ENCODE peak calls at places on chromosomes 7 and 10, in eight cellular contexts. Z, Y, A, N, S, F, R and E are unnamed samples.

GRCh38 chr7:155007947-155008346 is 5.0 kb upstream of the PAXIP1 start:
- DNase-seq in Z (no peak), Y (no peak), A (no peak), N (no peak), S (no peak), F (peak; percentile 42), R (peak; percentile 15), E (no peak)

GRCh38 chr7:151382079-151382885 is 27.6 kb downstream of the WDR86 start:
- DNase-seq in Z (no peak), Y (no peak), A (peak; percentile 74), N (no peak), S (no peak), F (no peak), R (no peak), E (no peak)

GRCh38 chr10:75350791-75351190 is 50.8 kb downstream of the ZNF503 start:
- DNase-seq in Z (no peak), Y (no peak), A (no peak), N (peak; percentile 47), S (peak; percentile 52), F (peak; percentile 88), R (no peak), E (no peak)

GRCh38 chr10:5538446-5538845 is 13.7 kb downstream of the CALML3 start:
- DNase-seq in Z (no peak), Y (no peak), A (peak; percentile 4), N (peak; percentile 68), S (peak; percentile 61), F (no peak), R (no peak), E (no peak)

GRCh38 chr10:71776528-71776927 is 3.2 kb upstream of the VSIR start:
- DNase-seq in Z (no peak), Y (no peak), A (no peak), N (no peak), S (no peak), F (no peak), R (no peak), E (no peak)

GRCh38 chr10:119608316-119609155 is 11.8 kb upstream of the TIAL1 start:
- DNase-seq in Z (peak; percentile 7), Y (no peak), A (peak; percentile 71), N (peak; percentile 32), S (peak; percentile 30), F (peak; percentile 57), R (peak; percentile 52), E (peak; percentile 43)

GRCh38 chr10:75547391-75548298 is 116.2 kb downstream of the LRMDA start:
- DNase-seq in Z (no peak), Y (no peak), A (no peak), N (peak; percentile 79), S (peak; percentile 73), F (peak; percentile 75), R (no peak), E (no peak)

GRCh38 chr7:98399903-98400537 is 870 bp downstream of the BAIAP2L1 start:
- DNase-seq in Z (no peak), Y (no peak), A (no peak), N (peak; percentile 53), S (peak; percentile 7), F (peak; percentile 58), R (no peak), E (no peak)

GRCh38 chr7:125516194-125516593 is 586.6 kb upstream of the POT1 start:
- DNase-seq in Z (no peak), Y (no peak), A (no peak), N (no peak), S (no peak), F (no peak), R (no peak), E (no peak)

GRCh38 chr7:771241-772004 is 44.3 kb upstream of the PRKAR1B start:
- DNase-seq in Z (no peak), Y (no peak), A (no peak), N (peak; percentile 69), S (peak; percentile 27), F (no peak), R (no peak), E (peak; percentile 67)

GRCh38 chr10:33661580-33662269 is 327.3 kb upstream of the NRP1 start:
- DNase-seq in Z (no peak), Y (peak; percentile 77), A (no peak), N (peak; percentile 53), S (peak; percentile 36), F (no peak), R (peak; percentile 45), E (peak; percentile 83)

GRCh38 chr7:148442933-148443332 is 147.6 kb upstream of the C7orf33 start:
- DNase-seq in Z (no peak), Y (no peak), A (no peak), N (no peak), S (no peak), F (no peak), R (no peak), E (no peak)

GRCh38 chr10:83301732-83302131 is 837.6 kb upstream of the GHITM start:
- DNase-seq in Z (no peak), Y (no peak), A (no peak), N (no peak), S (no peak), F (no peak), R (no peak), E (no peak)

GRCh38 chr10:6721480-6721879 is 141.4 kb upstream of the PRKCQ start:
- DNase-seq in Z (no peak), Y (no peak), A (no peak), N (peak; percentile 92), S (peak; percentile 86), F (peak; percentile 48), R (no peak), E (peak; percentile 41)

GRCh38 chr7:130351664-130352015 is 7.0 kb downstream of the CPA5 start:
- DNase-seq in Z (no peak), Y (no peak), A (no peak), N (no peak), S (no peak), F (no peak), R (no peak), E (no peak)

GRCh38 chr7:116601426-116601825 is 70.6 kb upstream of the MET start:
- DNase-seq in Z (no peak), Y (no peak), A (no peak), N (no peak), S (no peak), F (no peak), R (no peak), E (no peak)

GRCh38 chr10:91576096-91576545 is 56.8 kb downstream of the PPP1R3C start:
- DNase-seq in Z (no peak), Y (no peak), A (no peak), N (no peak), S (peak; percentile 34), F (no peak), R (no peak), E (no peak)

GRCh38 chr10:87850742-87851205 is 12.6 kb downstream of the KLLN start:
- DNase-seq in Z (peak; percentile 32), Y (peak; percentile 56), A (peak; percentile 77), N (peak; percentile 72), S (peak; percentile 73), F (peak; percentile 76), R (peak; percentile 46), E (peak; percentile 65)

GRCh38 chr7:3697472-3697871 is 396.4 kb downstream of the SDK1 start:
- DNase-seq in Z (no peak), Y (no peak), A (no peak), N (no peak), S (no peak), F (no peak), R (no peak), E (no peak)

GRCh38 chr7:96870934-96871333 is 134.4 kb upstream of the DLX6 start:
- DNase-seq in Z (no peak), Y (no peak), A (no peak), N (no peak), S (no peak), F (no peak), R (no peak), E (no peak)

GRCh38 chr10:117222552-117223412 is 18.1 kb upstream of the SLC18A2 start:
- DNase-seq in Z (no peak), Y (no peak), A (peak; percentile 52), N (no peak), S (no peak), F (no peak), R (peak; percentile 14), E (peak; percentile 34)

GRCh38 chr10:14583252-14583651 is 191.4 kb downstream of the FAM107B start:
- DNase-seq in Z (peak; percentile 60), Y (no peak), A (peak; percentile 93), N (no peak), S (no peak), F (no peak), R (no peak), E (no peak)

GRCh38 chr7:138243430-138243829 is 167.2 kb downstream of the AKR1D1 start:
- DNase-seq in Z (no peak), Y (no peak), A (no peak), N (peak; percentile 25), S (peak; percentile 34), F (no peak), R (no peak), E (no peak)

GRCh38 chr10:100377830-100378229 is 30.8 kb downstream of the SCD start:
- DNase-seq in Z (no peak), Y (no peak), A (no peak), N (no peak), S (no peak), F (no peak), R (no peak), E (no peak)

GRCh38 chr7:120033114-120033513 is 239.9 kb upstream of the KCND2 start:
- DNase-seq in Z (no peak), Y (no peak), A (no peak), N (peak; percentile 69), S (peak; percentile 31), F (peak; percentile 39), R (no peak), E (no peak)